ENCODE peak calls at places on chromosomes 2 and 18, in eight cellular contexts. One of them, this sample, is unnamed. For H3K9me3, the result is how much of the 10 kb centered on the place peaks cover.

GRCh38 chr2:114543106-114543806 is 100.8 kb downstream of the DPP10 start:
- DNase-seq in spleen: no peak
- DNase-seq in IMR-90: no peak
- DNase-seq in thyroid gland: peak
- DNase-seq in vagina: no peak
- DNase-seq in adrenal gland: peak
- DNase-seq in testis: peak
- DNase-seq in body of pancreas: peak
- DNase-seq in this sample: no peak

GRCh38 chr2:109128048-109128465 is 948 bp upstream of the SH3RF3 start:
- DNase-seq in spleen: peak
- DNase-seq in IMR-90: peak
- DNase-seq in thyroid gland: peak
- DNase-seq in vagina: no peak
- DNase-seq in adrenal gland: peak
- DNase-seq in testis: peak
- DNase-seq in body of pancreas: peak
- DNase-seq in this sample: peak

GRCh38 chr2:219571311-219572236 is at the start of gene OBSL1:
- DNase-seq in spleen: no peak
- DNase-seq in IMR-90: peak
- DNase-seq in thyroid gland: peak
- DNase-seq in vagina: no peak
- DNase-seq in adrenal gland: peak
- DNase-seq in testis: peak
- DNase-seq in body of pancreas: peak
- DNase-seq in this sample: no peak

GRCh38 chr2:65781756-65782155 is 349.4 kb upstream of the SPRED2 start:
- DNase-seq in spleen: no peak
- DNase-seq in IMR-90: no peak
- DNase-seq in thyroid gland: no peak
- DNase-seq in vagina: no peak
- DNase-seq in adrenal gland: no peak
- DNase-seq in testis: no peak
- DNase-seq in body of pancreas: no peak
- DNase-seq in this sample: no peak

GRCh38 chr2:30436859-30437435 is 10.1 kb upstream of the LCLAT1 start:
- DNase-seq in spleen: no peak
- DNase-seq in IMR-90: no peak
- DNase-seq in thyroid gland: no peak
- DNase-seq in vagina: no peak
- DNase-seq in adrenal gland: no peak
- DNase-seq in testis: no peak
- DNase-seq in body of pancreas: no peak
- DNase-seq in this sample: no peak

GRCh38 chr2:101396352-101396717 is 9.0 kb upstream of the CREG2 start:
- DNase-seq in spleen: no peak
- DNase-seq in IMR-90: peak
- DNase-seq in thyroid gland: no peak
- DNase-seq in vagina: no peak
- DNase-seq in adrenal gland: no peak
- DNase-seq in testis: no peak
- DNase-seq in body of pancreas: no peak
- DNase-seq in this sample: no peak

GRCh38 chr2:229900012-229900411 is 21.8 kb downstream of the TRIP12 start:
- DNase-seq in spleen: no peak
- DNase-seq in IMR-90: no peak
- DNase-seq in thyroid gland: no peak
- DNase-seq in vagina: no peak
- DNase-seq in adrenal gland: no peak
- DNase-seq in testis: no peak
- DNase-seq in body of pancreas: no peak
- DNase-seq in this sample: no peak

GRCh38 chr2:66772618-66773017 is 337.7 kb downstream of the MEIS1 start:
- DNase-seq in spleen: no peak
- DNase-seq in IMR-90: no peak
- DNase-seq in thyroid gland: no peak
- DNase-seq in vagina: no peak
- DNase-seq in adrenal gland: no peak
- DNase-seq in testis: no peak
- DNase-seq in body of pancreas: no peak
- DNase-seq in this sample: no peak

GRCh38 chr18:35371412-35372195 is 5.5 kb downstream of the ZNF396 start:
- DNase-seq in spleen: no peak
- DNase-seq in IMR-90: peak
- DNase-seq in thyroid gland: no peak
- DNase-seq in vagina: no peak
- DNase-seq in adrenal gland: no peak
- DNase-seq in testis: no peak
- DNase-seq in body of pancreas: no peak
- DNase-seq in this sample: no peak

GRCh38 chr18:31209041-31209440 is 46.4 kb upstream of the DSC1 start:
- DNase-seq in spleen: no peak
- DNase-seq in IMR-90: no peak
- DNase-seq in thyroid gland: no peak
- DNase-seq in vagina: no peak
- DNase-seq in adrenal gland: no peak
- DNase-seq in testis: no peak
- DNase-seq in body of pancreas: no peak
- DNase-seq in this sample: no peak

GRCh38 chr2:38997784-38998183 is 108.1 kb downstream of the ARHGEF33 start:
- DNase-seq in spleen: no peak
- DNase-seq in IMR-90: peak
- DNase-seq in thyroid gland: peak
- DNase-seq in vagina: no peak
- DNase-seq in adrenal gland: peak
- DNase-seq in testis: no peak
- DNase-seq in body of pancreas: no peak
- DNase-seq in this sample: no peak

GRCh38 chr18:24492445-24492844 is 32.0 kb downstream of the HRH4 start:
- DNase-seq in spleen: peak
- DNase-seq in IMR-90: no peak
- DNase-seq in thyroid gland: peak
- DNase-seq in vagina: no peak
- DNase-seq in adrenal gland: no peak
- DNase-seq in testis: no peak
- DNase-seq in body of pancreas: no peak
- DNase-seq in this sample: no peak
- H3K4me3 ChIP-seq in spleen: no peak
- H3K4me3 ChIP-seq in IMR-90: no peak
- H3K4me3 ChIP-seq in thyroid gland: peak
- H3K4me3 ChIP-seq in vagina: no peak
- H3K4me3 ChIP-seq in adrenal gland: no peak
- H3K4me3 ChIP-seq in testis: no peak
- H3K4me3 ChIP-seq in body of pancreas: no peak
- H3K4me3 ChIP-seq in this sample: no peak

GRCh38 chr2:112481050-112481527 is 867 bp upstream of the TTL start:
- DNase-seq in spleen: peak
- DNase-seq in IMR-90: peak
- DNase-seq in thyroid gland: peak
- DNase-seq in vagina: no peak
- DNase-seq in adrenal gland: peak
- DNase-seq in testis: peak
- DNase-seq in body of pancreas: peak
- DNase-seq in this sample: peak

GRCh38 chr2:112483821-112484220 is 1.9 kb downstream of the TTL start:
- DNase-seq in spleen: no peak
- DNase-seq in IMR-90: no peak
- DNase-seq in thyroid gland: no peak
- DNase-seq in vagina: no peak
- DNase-seq in adrenal gland: no peak
- DNase-seq in testis: no peak
- DNase-seq in body of pancreas: no peak
- DNase-seq in this sample: no peak

GRCh38 chr2:112481528-112482228 is at the start of gene TTL:
- DNase-seq in spleen: peak
- DNase-seq in IMR-90: peak
- DNase-seq in thyroid gland: peak
- DNase-seq in vagina: no peak
- DNase-seq in adrenal gland: peak
- DNase-seq in testis: peak
- DNase-seq in body of pancreas: peak
- DNase-seq in this sample: peak

GRCh38 chr2:112483047-112483473 is 1.1 kb downstream of the TTL start:
- DNase-seq in spleen: no peak
- DNase-seq in IMR-90: peak
- DNase-seq in thyroid gland: peak
- DNase-seq in vagina: no peak
- DNase-seq in adrenal gland: peak
- DNase-seq in testis: peak
- DNase-seq in body of pancreas: peak
- DNase-seq in this sample: no peak

GRCh38 chr2:112482309-112483046 is 522 bp downstream of the TTL start:
- DNase-seq in spleen: peak
- DNase-seq in IMR-90: peak
- DNase-seq in thyroid gland: peak
- DNase-seq in vagina: no peak
- DNase-seq in adrenal gland: peak
- DNase-seq in testis: peak
- DNase-seq in body of pancreas: peak
- DNase-seq in this sample: peak
- TF ChIP-seq POLR2A in spleen: no peak
- TF ChIP-seq POLR2A in IMR-90: no peak
- TF ChIP-seq POLR2A in thyroid gland: no peak
- TF ChIP-seq POLR2A in vagina: no peak
- TF ChIP-seq POLR2A in adrenal gland: no peak
- TF ChIP-seq POLR2A in testis: no peak
- TF ChIP-seq POLR2A in body of pancreas: no peak
- TF ChIP-seq POLR2A in this sample: no peak

DNA sequence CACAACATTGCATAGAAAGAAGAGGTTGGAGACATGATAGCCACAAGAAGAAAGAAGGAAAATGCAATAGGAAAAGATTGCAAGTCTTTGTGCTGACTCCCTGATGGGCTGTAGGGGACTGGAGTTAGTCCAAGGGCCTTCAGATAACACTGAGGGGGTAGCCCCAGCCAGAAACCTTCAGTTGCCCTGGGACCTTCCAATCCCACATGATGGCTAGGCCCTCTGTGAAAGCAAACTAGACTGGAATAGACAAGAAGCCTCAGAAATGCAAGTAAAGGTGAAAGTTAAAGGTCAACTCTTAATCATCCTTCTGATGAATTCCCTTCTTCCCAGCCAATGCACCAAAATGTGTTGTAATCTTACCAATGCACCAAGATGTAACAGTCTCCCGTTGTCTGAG is 19.2 kb downstream of the CMPK2 start:
- DNase-seq in spleen: no peak
- DNase-seq in IMR-90: no peak
- DNase-seq in thyroid gland: no peak
- DNase-seq in vagina: no peak
- DNase-seq in adrenal gland: no peak
- DNase-seq in testis: no peak
- DNase-seq in body of pancreas: no peak
- DNase-seq in this sample: no peak
- H3K9me3 ChIP-seq in spleen: half or more
- H3K9me3 ChIP-seq in IMR-90: under half
- H3K9me3 ChIP-seq in thyroid gland: under half
- H3K9me3 ChIP-seq in vagina: half or more
- H3K9me3 ChIP-seq in adrenal gland: under half
- H3K9me3 ChIP-seq in testis: under half
- H3K9me3 ChIP-seq in body of pancreas: under half
- H3K9me3 ChIP-seq in this sample: under half

GRCh38 chr18:51151568-51152511 is 45.6 kb downstream of the MEX3C start:
- DNase-seq in spleen: peak
- DNase-seq in IMR-90: no peak
- DNase-seq in thyroid gland: no peak
- DNase-seq in vagina: no peak
- DNase-seq in adrenal gland: no peak
- DNase-seq in testis: no peak
- DNase-seq in body of pancreas: no peak
- DNase-seq in this sample: no peak
- H3K4me3 ChIP-seq in spleen: no peak
- H3K4me3 ChIP-seq in IMR-90: no peak
- H3K4me3 ChIP-seq in thyroid gland: no peak
- H3K4me3 ChIP-seq in vagina: no peak
- H3K4me3 ChIP-seq in adrenal gland: no peak
- H3K4me3 ChIP-seq in testis: no peak
- H3K4me3 ChIP-seq in body of pancreas: no peak
- H3K4me3 ChIP-seq in this sample: no peak

GRCh38 chr2:210171309-210172218 is at the start of gene KANSL1L:
- DNase-seq in spleen: peak
- DNase-seq in IMR-90: peak
- DNase-seq in thyroid gland: peak
- DNase-seq in vagina: peak
- DNase-seq in adrenal gland: peak
- DNase-seq in testis: peak
- DNase-seq in body of pancreas: peak
- DNase-seq in this sample: peak
- TF ChIP-seq POLR2A in spleen: peak
- TF ChIP-seq POLR2A in IMR-90: peak
- TF ChIP-seq POLR2A in thyroid gland: peak
- TF ChIP-seq POLR2A in vagina: peak
- TF ChIP-seq POLR2A in adrenal gland: peak
- TF ChIP-seq POLR2A in testis: peak
- TF ChIP-seq POLR2A in body of pancreas: peak
- TF ChIP-seq POLR2A in this sample: peak

DNA sequence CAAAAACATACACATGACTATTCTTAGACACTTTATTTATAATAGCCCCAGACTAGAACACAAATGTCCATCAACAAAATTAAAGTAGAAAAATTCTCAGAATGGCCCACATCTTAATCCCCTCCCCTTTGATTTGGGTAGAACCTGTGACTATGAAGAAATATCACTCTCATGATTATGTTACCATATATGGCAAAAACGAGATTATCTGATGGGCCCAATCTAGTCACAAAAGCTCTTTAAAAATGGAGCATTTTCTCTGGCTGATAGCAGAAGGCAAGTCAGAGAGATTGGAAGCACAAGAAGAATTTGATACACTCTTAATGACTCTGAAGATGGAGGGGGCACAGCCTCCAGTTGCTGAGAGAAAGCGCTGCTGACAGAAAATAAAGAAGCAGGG is 39.6 kb downstream of the METTL4 start:
- DNase-seq in spleen: no peak
- DNase-seq in IMR-90: no peak
- DNase-seq in thyroid gland: no peak
- DNase-seq in vagina: no peak
- DNase-seq in adrenal gland: no peak
- DNase-seq in testis: no peak
- DNase-seq in body of pancreas: no peak
- DNase-seq in this sample: no peak
- H3K9me3 ChIP-seq in spleen: under half
- H3K9me3 ChIP-seq in IMR-90: under half
- H3K9me3 ChIP-seq in thyroid gland: under half
- H3K9me3 ChIP-seq in vagina: under half
- H3K9me3 ChIP-seq in adrenal gland: under half
- H3K9me3 ChIP-seq in testis: under half
- H3K9me3 ChIP-seq in body of pancreas: under half
- H3K9me3 ChIP-seq in this sample: under half

This sample was measured in Peyer's patch.